ENCODE peak calls at places on chromosomes 11 and 22, in seven cellular contexts. A is SK-N-SH, Z is A549, W is stomach, O is ovary, J is upper lobe of left lung, E is tibial nerve. R is an unnamed sample.

GRCh38 chr11:69157156-69157821 is 1.6 kb downstream of the SMIM38 start:
- DNase-seq in J (peak; percentile 85), A (peak; percentile 97), Z (no peak), W (no peak), E (peak; percentile 18), O (no peak), R (no peak)

GRCh38 chr11:115676768-115677167 is 172.6 kb upstream of the CADM1 start:
- DNase-seq in J (no peak), Z (no peak), E (no peak), A (no peak), W (no peak), O (no peak), R (no peak)

GRCh38 chr22:22195265-22196017 is 49.1 kb upstream of the VPREB1 start:
- DNase-seq in E (peak; percentile 57), J (no peak), O (peak; percentile 55), W (peak; percentile 83), Z (peak; percentile 75), A (peak; percentile 70), R (peak; percentile 91)

GRCh38 chr11:64114231-64114630 is 51.7 kb downstream of the MACROD1 start:
- DNase-seq in J (no peak), Z (no peak), E (no peak), W (no peak), A (no peak), O (no peak), R (no peak)

GRCh38 chr11:122162095-122162494 is 46.1 kb upstream of the BLID start:
- DNase-seq in O (no peak), Z (no peak), W (no peak), A (no peak), J (no peak), E (no peak), R (no peak)

GRCh38 chr22:40637181-40638150 is 947 bp upstream of the MRTFA start:
- DNase-seq in A (no peak), O (no peak), W (peak; percentile 63), J (peak; percentile 88), E (peak; percentile 76), Z (no peak), R (no peak)

GRCh38 chr11:68778205-68778604 is 26.9 kb upstream of the TESMIN start:
- DNase-seq in A (no peak), E (no peak), J (no peak), O (peak; percentile 52), Z (no peak), W (no peak), R (no peak)

GRCh38 chr11:14300661-14301304 is 58.2 kb downstream of the RRAS2 start:
- DNase-seq in Z (peak; percentile 75), E (peak; percentile 59), A (peak; percentile 61), W (peak; percentile 44), O (peak; percentile 51), J (no peak), R (no peak)

GRCh38 chr22:25475554-25476022 is 88.9 kb upstream of the GRK3 start:
- DNase-seq in J (no peak), A (peak; percentile 49), Z (peak; percentile 6), W (no peak), E (no peak), O (no peak), R (no peak)

GRCh38 chr11:122038543-122038942 is 77.5 kb downstream of the BLID start:
- DNase-seq in W (no peak), E (no peak), A (no peak), Z (no peak), J (no peak), O (no peak), R (no peak)

GRCh38 chr11:68954970-68955958 is 25.5 kb downstream of the MRGPRD start:
- DNase-seq in J (no peak), A (no peak), Z (peak; percentile 17), W (peak; percentile 51), E (peak; percentile 39), O (peak; percentile 70), R (no peak)

GRCh38 chr22:40705918-40706682 is 26.8 kb downstream of the MCHR1 start:
- DNase-seq in Z (no peak), A (no peak), O (no peak), J (no peak), E (no peak), W (no peak), R (no peak)

GRCh38 chr11:111193924-111194490 is 51.5 kb upstream of the POU2AF2 start:
- DNase-seq in A (no peak), W (no peak), Z (no peak), E (no peak), O (no peak), J (no peak), R (no peak)

GRCh38 chr11:57432714-57433163 is 5.8 kb upstream of the SLC43A3 start:
- DNase-seq in E (peak; percentile 20), J (no peak), O (no peak), Z (no peak), W (no peak), A (no peak), R (no peak)

GRCh38 chr22:20237480-20238440 is 30.4 kb downstream of the RTN4R start:
- DNase-seq in A (no peak), Z (no peak), E (no peak), W (no peak), J (peak; percentile 83), O (peak; percentile 67), R (no peak)

GRCh38 chr11:107819361-107820014 is 39.1 kb downstream of the SLC35F2 start:
- DNase-seq in W (no peak), O (no peak), Z (no peak), J (no peak), E (no peak), A (no peak), R (no peak)

GRCh38 chr11:120547871-120548681 is 36.5 kb downstream of the GRIK4 start:
- DNase-seq in A (peak; percentile 90), W (peak; percentile 70), E (no peak), Z (peak; percentile 44), J (peak; percentile 94), O (peak; percentile 95), R (peak; percentile 95)

GRCh38 chr11:74685338-74685737 is 45.9 kb downstream of the CHRDL2 start:
- DNase-seq in E (no peak), J (no peak), Z (no peak), A (no peak), O (no peak), W (no peak), R (no peak)

GRCh38 chr11:36619502-36619901 is 21.5 kb upstream of the RAG2 start:
- DNase-seq in E (no peak), A (peak; percentile 23), W (no peak), Z (no peak), O (no peak), J (no peak), R (no peak)

GRCh38 chr22:47062126-47062525 is 299.7 kb downstream of the TBC1D22A start:
- DNase-seq in A (no peak), Z (no peak), E (no peak), O (no peak), J (no peak), W (no peak), R (no peak)

GRCh38 chr22:47064416-47064815 is 302.0 kb downstream of the TBC1D22A start:
- DNase-seq in A (peak; percentile 33), E (no peak), Z (no peak), J (peak; percentile 39), W (no peak), O (peak; percentile 15), R (no peak)

GRCh38 chr22:47064016-47064415 is 301.6 kb downstream of the TBC1D22A start:
- DNase-seq in A (peak; percentile 14), J (peak; percentile 79), O (peak; percentile 25), Z (no peak), W (peak; percentile 24), E (no peak), R (no peak)

GRCh38 chr22:47063071-47063509 is 300.6 kb downstream of the TBC1D22A start:
- DNase-seq in O (peak; percentile 26), Z (no peak), A (no peak), W (peak; percentile 14), J (peak; percentile 52), E (no peak), R (no peak)

GRCh38 chr22:47063606-47064005 is 301.2 kb downstream of the TBC1D22A start:
- DNase-seq in A (no peak), E (no peak), Z (no peak), J (no peak), W (peak; percentile 3), O (peak; percentile 13), R (no peak)
- H3K4me3 ChIP-seq in A (no peak overlapping the region), E (no peak overlapping the region), Z (no peak overlapping the region), J (no peak overlapping the region), W (no peak overlapping the region), O (no peak overlapping the region), R (no peak overlapping the region)

DNA sequence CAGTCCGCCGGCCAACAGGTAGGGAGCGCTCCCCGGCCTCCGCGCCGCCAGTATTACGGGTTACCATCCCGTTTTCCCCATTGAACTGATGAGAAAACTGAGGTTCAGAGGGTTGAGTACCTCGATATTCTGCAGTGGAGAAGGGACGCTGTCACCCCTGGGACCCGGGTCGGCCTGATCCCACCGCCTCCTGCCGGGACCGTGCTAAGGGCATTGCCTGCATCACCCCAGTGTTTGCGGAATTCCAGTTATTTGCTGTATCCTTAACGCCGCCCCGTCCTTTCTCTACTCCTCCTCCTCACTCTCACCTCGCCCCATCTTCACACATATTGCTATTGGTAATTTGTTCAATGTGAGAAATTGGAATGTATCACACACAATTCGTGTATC is 370 bp upstream of the A4GALT start:
- DNase-seq in Z (no peak), E (no peak), O (no peak), A (no peak), W (no peak), J (no peak), R (no peak)
- H3K27ac ChIP-seq in Z (peak overlapping the region; percentile 83), E (peak overlapping the region; percentile 88), O (no peak overlapping the region), A (no peak overlapping the region), W (peak overlapping the region; percentile 68), J (peak overlapping the region; percentile 91), R (peak overlapping the region; percentile 99)

GRCh38 chr11:85718991-85719807 is 33.2 kb upstream of the CCDC89 start:
- DNase-seq in Z (peak; percentile 91), W (no peak), A (no peak), O (no peak), J (no peak), E (peak; percentile 44), R (no peak)
- TF ChIP-seq EP300 in Z (no peak), W (no peak), A (no peak), O (no peak), J (no peak), E (peak; percentile 49), R (no peak)

GRCh38 chr11:86673872-86674750 is 1.7 kb upstream of the ME3 start:
- DNase-seq in A (no peak), O (no peak), J (no peak), E (no peak), Z (no peak), W (no peak), R (no peak)

GRCh38 chr11:86676533-86677154 is 4.2 kb upstream of the ME3 start:
- DNase-seq in Z (peak; percentile 65), J (no peak), A (peak; percentile 22), E (no peak), W (no peak), O (no peak), R (no peak)

GRCh38 chr11:86678296-86678695 is 5.9 kb upstream of the ME3 start:
- DNase-seq in J (no peak), E (no peak), Z (no peak), A (no peak), W (no peak), O (no peak), R (no peak)

GRCh38 chr11:86674965-86675364 is 2.5 kb upstream of the ME3 start:
- DNase-seq in Z (no peak), O (no peak), A (no peak), E (no peak), W (no peak), J (no peak), R (no peak)

DNA sequence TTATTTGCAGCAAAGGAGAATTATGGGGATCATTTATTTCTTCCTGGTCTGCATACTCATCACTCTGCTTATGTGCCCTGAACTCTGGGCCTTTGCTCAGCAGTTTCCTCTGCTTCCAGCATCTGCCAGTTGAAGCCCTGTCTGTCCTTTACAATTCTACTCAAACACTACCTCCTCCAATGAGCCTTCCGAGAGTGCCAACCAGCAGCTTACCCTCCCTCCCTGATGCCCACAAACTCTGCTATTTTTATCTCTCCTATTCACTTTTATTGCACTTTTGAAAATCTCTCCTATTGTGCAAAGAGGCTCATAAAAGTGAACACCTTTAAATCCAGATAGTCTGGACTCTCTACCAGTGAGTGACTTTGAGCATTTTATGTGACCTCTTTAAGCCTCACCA is 3.6 kb upstream of the ME3 start:
- DNase-seq in A (no peak), W (no peak), E (no peak), O (no peak), J (no peak), Z (no peak), R (no peak)
- H3K4me3 ChIP-seq in A (no peak overlapping the region), W (no peak overlapping the region), E (no peak overlapping the region), O (no peak overlapping the region), J (no peak overlapping the region), Z (no peak overlapping the region), R (no peak overlapping the region)

R was measured in esophagus muscularis mucosa.